ENCODE peak calls at places on chromosomes 13 and 19, in four cellular contexts. M is right atrium auricular region, L is mesothelial cell of epicardium, G is body of pancreas. Z is an unnamed sample.

GRCh38 chr19:47697863-47698609 is 15.2 kb upstream of the EHD2 start:
- DNase-seq in M (peak; percentile 83), L (no peak), G (peak; percentile 77), Z (peak; percentile 57)

GRCh38 chr19:41531438-41532311 is 44.3 kb upstream of the CEACAM21 start:
- DNase-seq in M (peak; percentile 89), L (no peak), G (peak; percentile 58), Z (peak; percentile 25)

GRCh38 chr13:88097541-88097940 is 426.4 kb downstream of the SLITRK5 start:
- DNase-seq in M (no peak), L (no peak), G (no peak), Z (no peak)

GRCh38 chr19:52889076-52889475 is 8.4 kb downstream of the ZNF320 start:
- DNase-seq in M (no peak), L (no peak), G (no peak), Z (no peak)

GRCh38 chr13:45367358-45367757 is 26.4 kb upstream of the TPT1 start:
- DNase-seq in M (peak; percentile 66), L (no peak), G (peak; percentile 50), Z (peak; percentile 60)

GRCh38 chr19:47491358-47492136 is 7.5 kb upstream of the KPTN start:
- DNase-seq in M (no peak), L (no peak), G (no peak), Z (no peak)

GRCh38 chr13:45102136-45102802 is 18.0 kb upstream of the GTF2F2 start:
- DNase-seq in M (no peak), L (no peak), G (no peak), Z (no peak)

GRCh38 chr13:22848539-22849052 is 332.2 kb upstream of the SGCG start:
- DNase-seq in M (no peak), L (no peak), G (peak; percentile 13), Z (no peak)

GRCh38 chr13:48571121-48571901 is 38.4 kb upstream of the RCBTB2 start:
- DNase-seq in M (no peak), L (no peak), G (no peak), Z (peak; percentile 64)

GRCh38 chr13:32323912-32324311 is 8.6 kb downstream of the BRCA2 start:
- DNase-seq in M (no peak), L (no peak), G (no peak), Z (peak; percentile 23)

GRCh38 chr19:36436531-36436930 is 18.1 kb upstream of the ZFP82 start:
- DNase-seq in M (no peak), L (no peak), G (no peak), Z (no peak)

GRCh38 chr13:100298116-100298681 is 209.3 kb downstream of the PCCA start:
- DNase-seq in M (no peak), L (no peak), G (no peak), Z (no peak)

GRCh38 chr13:48431431-48431830 is 18.5 kb upstream of the LPAR6 start:
- DNase-seq in M (no peak), L (no peak), G (no peak), Z (no peak)

GRCh38 chr19:49498475-49498874 is 2.2 kb downstream of the RPS11 start:
- DNase-seq in M (no peak), L (no peak), G (no peak), Z (no peak)

GRCh38 chr13:49976314-49977258 is 20.3 kb upstream of the TRIM13 start:
- DNase-seq in M (peak; percentile 65), L (peak; percentile 55), G (peak; percentile 75), Z (peak; percentile 37)

GRCh38 chr13:37531054-37531453 is 67.5 kb downstream of the POSTN start:
- DNase-seq in M (no peak), L (no peak), G (no peak), Z (peak; percentile 19)

GRCh38 chr13:43846496-43846895 is 33.0 kb downstream of the CCDC122 start:
- DNase-seq in M (no peak), L (no peak), G (no peak), Z (no peak)

GRCh38 chr13:38045278-38046048 is 175.9 kb upstream of the TRPC4 start:
- DNase-seq in M (no peak), L (no peak), G (no peak), Z (no peak)

GRCh38 chr13:27790523-27790922 is 1.8 kb upstream of the GSX1 start:
- DNase-seq in M (no peak), L (no peak), G (no peak), Z (no peak)

GRCh38 chr13:45393941-45394570 is 24.1 kb downstream of the SLC25A30 start:
- DNase-seq in M (no peak), L (no peak), G (peak; percentile 63), Z (no peak)

GRCh38 chr13:94548382-94549240 is 47.3 kb downstream of the TGDS start:
- DNase-seq in M (peak; percentile 64), L (no peak), G (peak; percentile 53), Z (no peak)

GRCh38 chr13:34258646-34259386 is 440.9 kb downstream of the RFC3 start:
- DNase-seq in M (no peak), L (no peak), G (no peak), Z (no peak)

GRCh38 chr13:24671367-24672117 is 8.7 kb upstream of the ATP12A start:
- DNase-seq in M (peak; percentile 69), L (no peak), G (peak; percentile 37), Z (peak; percentile 57)

GRCh38 chr19:40294560-40294959 is 9.4 kb upstream of the AKT2 start:
- DNase-seq in M (no peak), L (no peak), G (no peak), Z (no peak)

GRCh38 chr13:31998131-31998530 is 33.4 kb upstream of the FRY start:
- DNase-seq in M (no peak), L (no peak), G (no peak), Z (no peak)

GRCh38 chr13:29817604-29818378 is 32.6 kb downstream of the UBL3 start:
- DNase-seq in M (no peak), L (no peak), G (no peak), Z (no peak)

GRCh38 chr19:15476334-15476733 is 3.0 kb downstream of the PGLYRP2 start:
- DNase-seq in M (no peak), L (no peak), G (no peak), Z (no peak)

GRCh38 chr13:42110410-42111155 is 62.1 kb downstream of the DGKH start:
- DNase-seq in M (no peak), L (no peak), G (no peak), Z (peak; percentile 50)

GRCh38 chr13:33349996-33350826 is 64.7 kb upstream of the STARD13 start:
- DNase-seq in M (no peak), L (no peak), G (peak; percentile 66), Z (no peak)

GRCh38 chr13:39777021-39777420 is 121.6 kb downstream of the COG6 start:
- DNase-seq in M (no peak), L (no peak), G (no peak), Z (no peak)

GRCh38 chr13:32135655-32136054 is 104.1 kb downstream of the FRY start:
- DNase-seq in M (no peak), L (no peak), G (no peak), Z (no peak)

GRCh38 chr13:36883829-36884228 is 36.2 kb downstream of the SMAD9 start:
- DNase-seq in M (no peak), L (no peak), G (no peak), Z (no peak)

GRCh38 chr13:59468396-59468795 is 695.3 kb downstream of the DIAPH3 start:
- DNase-seq in M (no peak), L (no peak), G (no peak), Z (no peak)

GRCh38 chr13:110964229-110965037 is 49.6 kb upstream of the ANKRD10 start:
- DNase-seq in M (no peak), L (no peak), G (no peak), Z (no peak)

GRCh38 chr19:40974633-40975037 is 16.4 kb upstream of the CYP2B6 start:
- DNase-seq in M (peak; percentile 66), L (peak; percentile 36), G (peak; percentile 75), Z (peak; percentile 48)

GRCh38 chr13:48263196-48263595 is 30.2 kb downstream of the ITM2B start:
- DNase-seq in M (no peak), L (no peak), G (no peak), Z (no peak)

GRCh38 chr13:49681837-49682236 is 9.4 kb downstream of the EBPL start:
- DNase-seq in M (peak; percentile 21), L (no peak), G (no peak), Z (no peak)

GRCh38 chr13:48006396-48006795 is 5.3 kb upstream of the SUCLA2 start:
- DNase-seq in M (no peak), L (no peak), G (no peak), Z (no peak)

GRCh38 chr19:42076375-42076944 is 494 bp downstream of the ZNF574 start:
- DNase-seq in M (no peak), L (peak; percentile 43), G (no peak), Z (no peak)

GRCh38 chr19:18501832-18502231 is 20.0 kb downstream of the ELL start:
- DNase-seq in M (no peak), L (no peak), G (peak; percentile 64), Z (no peak)
- TF ChIP-seq CTCF in M (no peak), L (no peak), G (no peak), Z (no peak)

GRCh38 chr19:11674067-11674492 is 64.7 kb downstream of the ZNF823 start:
- DNase-seq in M (no peak), L (no peak), G (no peak), Z (no peak)

GRCh38 chr19:11678504-11678903 is 60.2 kb downstream of the ZNF823 start:
- DNase-seq in M (no peak), L (no peak), G (no peak), Z (no peak)

GRCh38 chr19:11675569-11675968 is 63.2 kb downstream of the ZNF823 start:
- DNase-seq in M (no peak), L (no peak), G (no peak), Z (no peak)

GRCh38 chr19:11673608-11674041 is 65.1 kb downstream of the ZNF823 start:
- DNase-seq in M (peak; percentile 81), L (peak; percentile 39), G (peak; percentile 71), Z (no peak)
- TF ChIP-seq CTCF in M (peak; percentile 69), L (peak; percentile 46), G (peak; percentile 66), Z (peak; percentile 86)

DNA sequence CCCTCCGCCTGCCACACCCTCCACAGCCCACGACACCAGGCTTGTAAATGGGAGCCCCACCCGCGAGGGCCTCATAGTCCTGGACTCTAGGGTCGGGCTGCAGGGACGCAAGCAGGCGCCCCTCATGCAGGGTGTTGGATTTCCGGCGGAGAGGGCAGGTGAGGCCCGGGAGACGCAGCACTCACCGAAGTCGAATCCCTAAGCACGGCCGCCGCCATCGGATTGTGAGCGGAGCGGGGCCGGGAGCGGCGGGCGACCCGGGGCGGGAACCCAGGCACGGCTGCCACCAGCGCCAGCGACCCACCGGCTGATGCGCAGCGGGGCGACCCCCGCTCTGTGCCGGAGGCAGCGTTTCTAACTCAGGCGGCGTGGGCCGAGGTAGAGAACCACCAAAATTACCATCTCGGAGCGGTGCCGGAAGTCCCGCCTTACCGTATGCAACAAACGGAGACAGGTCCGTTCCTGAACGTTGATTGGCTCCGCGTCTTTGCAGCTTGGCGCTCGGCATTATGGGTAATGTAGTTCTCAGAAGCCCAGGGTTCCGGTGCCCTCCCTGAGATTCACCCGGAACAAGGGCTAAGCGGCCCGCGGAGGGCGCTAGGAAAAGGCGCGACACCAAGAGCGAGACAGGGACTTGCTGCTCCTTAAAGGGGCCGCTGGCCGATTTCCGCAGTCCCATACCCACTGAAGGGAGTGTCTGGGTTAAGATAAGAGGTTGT is at the start of gene ZNF416:
- DNase-seq in M (peak; percentile 99), L (peak; percentile 89), G (peak; percentile 97), Z (peak; percentile 91)
- TF ChIP-seq CTCF in M (no peak), L (no peak), G (no peak), Z (peak; percentile 21)

GRCh38 chr19:33373701-33374405 is at the start of gene CEBPG:
- DNase-seq in M (no peak), L (no peak), G (peak; percentile 72), Z (peak; percentile 56)
- TF ChIP-seq CTCF in M (no peak), L (no peak), G (no peak), Z (no peak)

Z was measured in AG09319.